ENCODE peak calls at places on chromosomes 7 and 10, in nine cellular contexts. One of them, this sample, is unnamed.

GRCh38 chr7:73560035-73560835 is 2.7 kb upstream of the BCL7B start:
- DNase-seq in left lung: no peak
- DNase-seq in tibial nerve: no peak
- DNase-seq in transverse colon: no peak
- DNase-seq in sigmoid colon: no peak
- DNase-seq in dorsolateral prefrontal cortex: no peak
- DNase-seq in cardiac muscle cell: no peak
- DNase-seq in left ventricle myocardium inferior: no peak
- DNase-seq in heart left ventricle: no peak
- DNase-seq in this sample: no peak

GRCh38 chr7:118573065-118573464 is 348.6 kb downstream of the ANKRD7 start:
- DNase-seq in tibial nerve: no peak
- DNase-seq in transverse colon: no peak
- DNase-seq in heart left ventricle: no peak
- DNase-seq in left lung: no peak
- DNase-seq in sigmoid colon: no peak
- DNase-seq in left ventricle myocardium inferior: no peak
- DNase-seq in dorsolateral prefrontal cortex: no peak
- DNase-seq in cardiac muscle cell: no peak
- DNase-seq in this sample: peak; percentile 74

GRCh38 chr7:47454066-47454950 is 127.6 kb downstream of the TNS3 start:
- DNase-seq in dorsolateral prefrontal cortex: no peak
- DNase-seq in transverse colon: no peak
- DNase-seq in left lung: no peak
- DNase-seq in tibial nerve: no peak
- DNase-seq in left ventricle myocardium inferior: no peak
- DNase-seq in cardiac muscle cell: peak; percentile 66
- DNase-seq in heart left ventricle: no peak
- DNase-seq in sigmoid colon: no peak
- DNase-seq in this sample: no peak

GRCh38 chr10:91891285-91892001 is 17.8 kb downstream of the FGFBP3 start:
- DNase-seq in cardiac muscle cell: no peak
- DNase-seq in tibial nerve: no peak
- DNase-seq in left ventricle myocardium inferior: no peak
- DNase-seq in transverse colon: no peak
- DNase-seq in heart left ventricle: no peak
- DNase-seq in sigmoid colon: no peak
- DNase-seq in dorsolateral prefrontal cortex: no peak
- DNase-seq in left lung: no peak
- DNase-seq in this sample: no peak

GRCh38 chr10:66514666-66515065 is 411.2 kb upstream of the LRRTM3 start:
- DNase-seq in heart left ventricle: no peak
- DNase-seq in left lung: no peak
- DNase-seq in tibial nerve: no peak
- DNase-seq in cardiac muscle cell: no peak
- DNase-seq in sigmoid colon: no peak
- DNase-seq in left ventricle myocardium inferior: no peak
- DNase-seq in transverse colon: no peak
- DNase-seq in dorsolateral prefrontal cortex: no peak
- DNase-seq in this sample: no peak

GRCh38 chr7:38318803-38319416 is 45.5 kb upstream of the TARP start:
- DNase-seq in cardiac muscle cell: peak; percentile 56
- DNase-seq in left ventricle myocardium inferior: no peak
- DNase-seq in left lung: no peak
- DNase-seq in heart left ventricle: no peak
- DNase-seq in tibial nerve: no peak
- DNase-seq in transverse colon: peak; percentile 27
- DNase-seq in sigmoid colon: no peak
- DNase-seq in dorsolateral prefrontal cortex: no peak
- DNase-seq in this sample: peak; percentile 81

GRCh38 chr10:86851329-86852207 is 95.1 kb downstream of the BMPR1A start:
- DNase-seq in cardiac muscle cell: no peak
- DNase-seq in tibial nerve: no peak
- DNase-seq in sigmoid colon: no peak
- DNase-seq in dorsolateral prefrontal cortex: no peak
- DNase-seq in left lung: no peak
- DNase-seq in left ventricle myocardium inferior: no peak
- DNase-seq in transverse colon: no peak
- DNase-seq in heart left ventricle: peak; percentile 36
- DNase-seq in this sample: no peak

GRCh38 chr7:821688-822087 is 10.6 kb upstream of the SUN1 start:
- DNase-seq in sigmoid colon: peak; percentile 69
- DNase-seq in transverse colon: no peak
- DNase-seq in heart left ventricle: peak; percentile 44
- DNase-seq in left lung: peak; percentile 13
- DNase-seq in dorsolateral prefrontal cortex: no peak
- DNase-seq in cardiac muscle cell: peak; percentile 62
- DNase-seq in tibial nerve: no peak
- DNase-seq in left ventricle myocardium inferior: no peak
- DNase-seq in this sample: no peak

GRCh38 chr10:33032354-33033254 is 74.6 kb upstream of the ITGB1 start:
- DNase-seq in dorsolateral prefrontal cortex: no peak
- DNase-seq in transverse colon: no peak
- DNase-seq in cardiac muscle cell: no peak
- DNase-seq in heart left ventricle: no peak
- DNase-seq in left ventricle myocardium inferior: no peak
- DNase-seq in sigmoid colon: no peak
- DNase-seq in tibial nerve: no peak
- DNase-seq in left lung: no peak
- DNase-seq in this sample: no peak

GRCh38 chr10:68606918-68607317 is 46.8 kb downstream of the TET1 start:
- DNase-seq in left ventricle myocardium inferior: no peak
- DNase-seq in tibial nerve: no peak
- DNase-seq in dorsolateral prefrontal cortex: no peak
- DNase-seq in heart left ventricle: no peak
- DNase-seq in transverse colon: no peak
- DNase-seq in sigmoid colon: no peak
- DNase-seq in left lung: no peak
- DNase-seq in cardiac muscle cell: no peak
- DNase-seq in this sample: no peak

GRCh38 chr7:19407270-19407669 is 262.0 kb upstream of the FERD3L start:
- DNase-seq in cardiac muscle cell: no peak
- DNase-seq in heart left ventricle: no peak
- DNase-seq in sigmoid colon: no peak
- DNase-seq in left ventricle myocardium inferior: no peak
- DNase-seq in left lung: no peak
- DNase-seq in dorsolateral prefrontal cortex: no peak
- DNase-seq in tibial nerve: no peak
- DNase-seq in transverse colon: no peak
- DNase-seq in this sample: no peak

GRCh38 chr7:44990520-44991023 is 9.4 kb upstream of the CCM2 start:
- DNase-seq in tibial nerve: no peak
- DNase-seq in left lung: no peak
- DNase-seq in transverse colon: no peak
- DNase-seq in left ventricle myocardium inferior: no peak
- DNase-seq in heart left ventricle: no peak
- DNase-seq in sigmoid colon: no peak
- DNase-seq in dorsolateral prefrontal cortex: no peak
- DNase-seq in cardiac muscle cell: no peak
- DNase-seq in this sample: peak; percentile 61

GRCh38 chr7:70738080-70738479 is 393.9 kb upstream of the GALNT17 start:
- DNase-seq in sigmoid colon: no peak
- DNase-seq in heart left ventricle: no peak
- DNase-seq in transverse colon: peak; percentile 52
- DNase-seq in cardiac muscle cell: no peak
- DNase-seq in left lung: no peak
- DNase-seq in tibial nerve: no peak
- DNase-seq in dorsolateral prefrontal cortex: no peak
- DNase-seq in left ventricle myocardium inferior: no peak
- DNase-seq in this sample: no peak

GRCh38 chr7:13987395-13987794 is 2.1 kb downstream of the ETV1 start:
- DNase-seq in left ventricle myocardium inferior: no peak
- DNase-seq in left lung: no peak
- DNase-seq in dorsolateral prefrontal cortex: no peak
- DNase-seq in tibial nerve: no peak
- DNase-seq in heart left ventricle: no peak
- DNase-seq in transverse colon: no peak
- DNase-seq in sigmoid colon: no peak
- DNase-seq in cardiac muscle cell: no peak
- DNase-seq in this sample: no peak

GRCh38 chr7:138663741-138664710 is 37.1 kb downstream of the SVOPL start:
- DNase-seq in transverse colon: peak; percentile 25
- DNase-seq in cardiac muscle cell: peak; percentile 51
- DNase-seq in dorsolateral prefrontal cortex: no peak
- DNase-seq in sigmoid colon: no peak
- DNase-seq in left ventricle myocardium inferior: no peak
- DNase-seq in tibial nerve: no peak
- DNase-seq in heart left ventricle: no peak
- DNase-seq in left lung: no peak
- DNase-seq in this sample: peak; percentile 37

DNA sequence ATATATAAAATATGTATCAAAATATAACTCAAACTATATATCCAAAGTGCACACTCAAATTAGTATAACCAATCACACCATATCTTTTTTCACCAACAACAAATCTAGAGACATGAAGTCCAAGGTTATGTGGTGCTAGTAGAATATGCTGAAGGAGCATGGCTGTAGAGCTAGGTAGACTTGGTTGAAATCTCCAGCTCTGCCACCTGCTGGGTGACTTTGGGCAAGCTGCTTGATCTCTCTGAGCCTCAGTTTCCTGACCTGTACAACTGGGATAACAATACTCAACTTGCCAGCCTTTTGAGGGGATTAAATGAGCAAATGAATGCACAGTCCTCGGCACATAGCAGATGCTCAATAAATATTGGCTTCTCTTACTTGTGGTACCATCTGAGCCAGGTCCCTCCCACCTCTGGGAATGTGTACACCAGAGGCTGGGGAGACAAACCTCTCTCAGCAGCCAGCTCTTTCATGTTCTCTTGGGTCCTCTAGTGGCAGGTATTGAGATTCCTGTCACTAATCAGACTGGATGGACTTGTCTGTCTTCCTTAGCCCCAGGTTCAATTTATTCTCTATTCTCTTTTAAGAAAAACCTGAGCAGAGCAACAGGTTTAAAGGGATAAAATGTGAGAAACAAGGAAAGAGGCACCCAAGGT is 94.3 kb upstream of the PDE1C start:
- DNase-seq in left lung: no peak
- DNase-seq in transverse colon: peak; percentile 10
- DNase-seq in cardiac muscle cell: peak; percentile 57
- DNase-seq in heart left ventricle: peak; percentile 63
- DNase-seq in tibial nerve: no peak
- DNase-seq in dorsolateral prefrontal cortex: no peak
- DNase-seq in sigmoid colon: no peak
- DNase-seq in left ventricle myocardium inferior: no peak
- DNase-seq in this sample: peak; percentile 48
- TF ChIP-seq CTCF in left lung: peak; percentile 28
- TF ChIP-seq CTCF in transverse colon: no peak
- TF ChIP-seq CTCF in cardiac muscle cell: peak; percentile 50
- TF ChIP-seq CTCF in heart left ventricle: peak; percentile 56
- TF ChIP-seq CTCF in tibial nerve: no peak
- TF ChIP-seq CTCF in dorsolateral prefrontal cortex: peak; percentile 67
- TF ChIP-seq CTCF in sigmoid colon: no peak
- TF ChIP-seq CTCF in left ventricle myocardium inferior: peak; percentile 67
- TF ChIP-seq CTCF in this sample: peak; percentile 74

GRCh38 chr7:156191090-156191489 is 378.8 kb upstream of the SHH start:
- DNase-seq in transverse colon: no peak
- DNase-seq in left ventricle myocardium inferior: no peak
- DNase-seq in left lung: no peak
- DNase-seq in sigmoid colon: no peak
- DNase-seq in dorsolateral prefrontal cortex: no peak
- DNase-seq in cardiac muscle cell: no peak
- DNase-seq in tibial nerve: no peak
- DNase-seq in heart left ventricle: no peak
- DNase-seq in this sample: no peak
- H3K27me3 ChIP-seq in transverse colon: no peaks in the 10 kb centered on the region
- H3K27me3 ChIP-seq in left ventricle myocardium inferior: peaks cover 63% of the 10 kb centered on the region
- H3K27me3 ChIP-seq in left lung: peaks cover 5% of the 10 kb centered on the region
- H3K27me3 ChIP-seq in sigmoid colon: no peaks in the 10 kb centered on the region
- H3K27me3 ChIP-seq in dorsolateral prefrontal cortex: no peaks in the 10 kb centered on the region
- H3K27me3 ChIP-seq in cardiac muscle cell: no peaks in the 10 kb centered on the region
- H3K27me3 ChIP-seq in tibial nerve: no peaks in the 10 kb centered on the region
- H3K27me3 ChIP-seq in heart left ventricle: no peaks in the 10 kb centered on the region
- H3K27me3 ChIP-seq in this sample: peaks cover 92% of the 10 kb centered on the region

GRCh38 chr7:17009007-17009719 is 127.4 kb upstream of the AGR3 start:
- DNase-seq in tibial nerve: no peak
- DNase-seq in dorsolateral prefrontal cortex: no peak
- DNase-seq in transverse colon: no peak
- DNase-seq in heart left ventricle: no peak
- DNase-seq in left lung: no peak
- DNase-seq in left ventricle myocardium inferior: no peak
- DNase-seq in sigmoid colon: no peak
- DNase-seq in cardiac muscle cell: no peak
- DNase-seq in this sample: no peak
- TF ChIP-seq CTCF in tibial nerve: peak; percentile 28
- TF ChIP-seq CTCF in dorsolateral prefrontal cortex: peak; percentile 28
- TF ChIP-seq CTCF in transverse colon: no peak
- TF ChIP-seq CTCF in heart left ventricle: peak; percentile 54
- TF ChIP-seq CTCF in left lung: peak; percentile 21
- TF ChIP-seq CTCF in left ventricle myocardium inferior: peak; percentile 55
- TF ChIP-seq CTCF in sigmoid colon: no peak
- TF ChIP-seq CTCF in cardiac muscle cell: peak; percentile 45
- TF ChIP-seq CTCF in this sample: no peak

GRCh38 chr7:35253680-35254495 is at the start of gene TBX20:
- DNase-seq in transverse colon: peak; percentile 51
- DNase-seq in left ventricle myocardium inferior: peak; percentile 86
- DNase-seq in dorsolateral prefrontal cortex: no peak
- DNase-seq in sigmoid colon: no peak
- DNase-seq in left lung: peak; percentile 79
- DNase-seq in cardiac muscle cell: peak; percentile 93
- DNase-seq in tibial nerve: no peak
- DNase-seq in heart left ventricle: peak; percentile 91
- DNase-seq in this sample: peak; percentile 68

GRCh38 chr7:35251606-35252310 is 2.1 kb downstream of the TBX20 start:
- DNase-seq in left ventricle myocardium inferior: no peak
- DNase-seq in left lung: no peak
- DNase-seq in cardiac muscle cell: no peak
- DNase-seq in heart left ventricle: peak; percentile 32
- DNase-seq in sigmoid colon: no peak
- DNase-seq in dorsolateral prefrontal cortex: no peak
- DNase-seq in transverse colon: no peak
- DNase-seq in tibial nerve: no peak
- DNase-seq in this sample: no peak

GRCh38 chr7:35254496-35255416 is 856 bp upstream of the TBX20 start:
- DNase-seq in heart left ventricle: peak; percentile 63
- DNase-seq in transverse colon: no peak
- DNase-seq in cardiac muscle cell: peak; percentile 72
- DNase-seq in tibial nerve: no peak
- DNase-seq in left ventricle myocardium inferior: peak; percentile 53
- DNase-seq in dorsolateral prefrontal cortex: no peak
- DNase-seq in sigmoid colon: no peak
- DNase-seq in left lung: no peak
- DNase-seq in this sample: no peak

GRCh38 chr7:35252584-35252983 is 1.3 kb downstream of the TBX20 start:
- DNase-seq in cardiac muscle cell: no peak
- DNase-seq in sigmoid colon: no peak
- DNase-seq in heart left ventricle: no peak
- DNase-seq in transverse colon: no peak
- DNase-seq in left ventricle myocardium inferior: no peak
- DNase-seq in tibial nerve: no peak
- DNase-seq in dorsolateral prefrontal cortex: no peak
- DNase-seq in left lung: no peak
- DNase-seq in this sample: no peak

DNA sequence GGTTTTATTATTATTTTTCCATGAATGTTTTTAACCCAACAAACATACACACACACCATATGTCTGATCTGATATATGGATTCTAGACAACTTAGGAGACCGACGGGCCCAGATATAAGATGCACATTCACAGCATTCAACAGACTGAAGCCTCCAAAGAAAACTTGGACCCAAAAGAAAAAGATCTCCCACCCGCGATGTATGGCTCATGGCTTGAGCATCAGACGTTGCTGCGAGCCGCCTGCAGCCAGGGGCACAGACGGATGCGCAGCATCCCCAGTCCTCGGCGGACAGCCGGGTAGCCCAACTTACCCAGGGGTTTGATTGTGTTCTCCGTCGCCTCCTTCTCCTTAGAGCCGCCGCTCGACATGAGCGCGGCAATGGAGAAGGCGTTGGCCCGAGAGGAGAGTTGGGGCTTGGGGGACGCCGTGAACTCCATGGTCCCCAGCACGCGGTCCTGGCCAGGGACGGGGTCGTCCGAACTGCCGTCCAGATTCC is 669 bp downstream of the TBX20 start:
- DNase-seq in left lung: peak; percentile 49
- DNase-seq in dorsolateral prefrontal cortex: no peak
- DNase-seq in heart left ventricle: peak; percentile 28
- DNase-seq in sigmoid colon: no peak
- DNase-seq in tibial nerve: no peak
- DNase-seq in left ventricle myocardium inferior: no peak
- DNase-seq in transverse colon: no peak
- DNase-seq in cardiac muscle cell: no peak
- DNase-seq in this sample: no peak
- H3K27me3 ChIP-seq in left lung: peaks cover 100% of the 10 kb centered on the region
- H3K27me3 ChIP-seq in dorsolateral prefrontal cortex: peaks cover 52% of the 10 kb centered on the region
- H3K27me3 ChIP-seq in heart left ventricle: peaks cover 34% of the 10 kb centered on the region
- H3K27me3 ChIP-seq in sigmoid colon: peaks cover 98% of the 10 kb centered on the region
- H3K27me3 ChIP-seq in tibial nerve: no peaks in the 10 kb centered on the region
- H3K27me3 ChIP-seq in left ventricle myocardium inferior: peaks cover 92% of the 10 kb centered on the region
- H3K27me3 ChIP-seq in transverse colon: peaks cover 100% of the 10 kb centered on the region
- H3K27me3 ChIP-seq in cardiac muscle cell: peaks cover 35% of the 10 kb centered on the region
- H3K27me3 ChIP-seq in this sample: no peaks in the 10 kb centered on the region

This sample was measured in WERI-Rb-1.